ENCODE peak calls at places on chromosomes 16 and 17, in five cellular contexts. One of them, this sample, is unnamed.

GRCh38 chr17:21194688-21195087 is 19.3 kb downstream of the TMEM11 start:
- DNase-seq in activated CD8-positive, alpha-beta memory T cell treated with anti-CD3 and anti-CD28 coated beads, Interleukin-2, amount 50 U/mL, for 4 hours: no peak
- DNase-seq in NCI-H345: peak; percentile 26
- DNase-seq in activated CD8-positive, alpha-beta T cell treated with anti-CD3 and anti-CD28 coated beads for 36 hours: no peak
- DNase-seq in fibroblast of the conjunctiva: peak; percentile 68
- DNase-seq in this sample: no peak

GRCh38 chr16:78310990-78311561 is 211.6 kb downstream of the WWOX start:
- DNase-seq in activated CD8-positive, alpha-beta memory T cell treated with anti-CD3 and anti-CD28 coated beads, Interleukin-2, amount 50 U/mL, for 4 hours: no peak
- DNase-seq in NCI-H345: no peak
- DNase-seq in activated CD8-positive, alpha-beta T cell treated with anti-CD3 and anti-CD28 coated beads for 36 hours: peak; percentile 24
- DNase-seq in fibroblast of the conjunctiva: no peak
- DNase-seq in this sample: no peak

GRCh38 chr17:35368086-35368824 is 5.2 kb downstream of the SLFN11 start:
- DNase-seq in activated CD8-positive, alpha-beta memory T cell treated with anti-CD3 and anti-CD28 coated beads, Interleukin-2, amount 50 U/mL, for 4 hours: no peak
- DNase-seq in NCI-H345: no peak
- DNase-seq in activated CD8-positive, alpha-beta T cell treated with anti-CD3 and anti-CD28 coated beads for 36 hours: peak; percentile 47
- DNase-seq in fibroblast of the conjunctiva: no peak
- DNase-seq in this sample: peak; percentile 87

GRCh38 chr16:84411768-84412167 is 43.4 kb downstream of the ATP2C2 start:
- DNase-seq in activated CD8-positive, alpha-beta memory T cell treated with anti-CD3 and anti-CD28 coated beads, Interleukin-2, amount 50 U/mL, for 4 hours: no peak
- DNase-seq in NCI-H345: no peak
- DNase-seq in activated CD8-positive, alpha-beta T cell treated with anti-CD3 and anti-CD28 coated beads for 36 hours: no peak
- DNase-seq in fibroblast of the conjunctiva: no peak
- DNase-seq in this sample: no peak

GRCh38 chr16:70592106-70592571 is 54.2 kb upstream of the IL34 start:
- DNase-seq in activated CD8-positive, alpha-beta memory T cell treated with anti-CD3 and anti-CD28 coated beads, Interleukin-2, amount 50 U/mL, for 4 hours: no peak
- DNase-seq in NCI-H345: no peak
- DNase-seq in activated CD8-positive, alpha-beta T cell treated with anti-CD3 and anti-CD28 coated beads for 36 hours: no peak
- DNase-seq in fibroblast of the conjunctiva: no peak
- DNase-seq in this sample: no peak

GRCh38 chr16:55499951-55500350 is 8.9 kb upstream of the LPCAT2 start:
- DNase-seq in activated CD8-positive, alpha-beta memory T cell treated with anti-CD3 and anti-CD28 coated beads, Interleukin-2, amount 50 U/mL, for 4 hours: no peak
- DNase-seq in NCI-H345: no peak
- DNase-seq in activated CD8-positive, alpha-beta T cell treated with anti-CD3 and anti-CD28 coated beads for 36 hours: peak; percentile 52
- DNase-seq in fibroblast of the conjunctiva: peak; percentile 62
- DNase-seq in this sample: no peak

GRCh38 chr17:58960068-58960467 is 146.6 kb downstream of the TRIM37 start:
- DNase-seq in activated CD8-positive, alpha-beta memory T cell treated with anti-CD3 and anti-CD28 coated beads, Interleukin-2, amount 50 U/mL, for 4 hours: no peak
- DNase-seq in NCI-H345: peak; percentile 62
- DNase-seq in activated CD8-positive, alpha-beta T cell treated with anti-CD3 and anti-CD28 coated beads for 36 hours: no peak
- DNase-seq in fibroblast of the conjunctiva: peak; percentile 26
- DNase-seq in this sample: peak; percentile 61

GRCh38 chr16:85905110-85906095 is 6.4 kb downstream of the IRF8 start:
- DNase-seq in activated CD8-positive, alpha-beta memory T cell treated with anti-CD3 and anti-CD28 coated beads, Interleukin-2, amount 50 U/mL, for 4 hours: no peak
- DNase-seq in NCI-H345: no peak
- DNase-seq in activated CD8-positive, alpha-beta T cell treated with anti-CD3 and anti-CD28 coated beads for 36 hours: no peak
- DNase-seq in fibroblast of the conjunctiva: no peak
- DNase-seq in this sample: no peak

GRCh38 chr16:57264381-57264780 is 19.3 kb downstream of the ARL2BP start:
- DNase-seq in activated CD8-positive, alpha-beta memory T cell treated with anti-CD3 and anti-CD28 coated beads, Interleukin-2, amount 50 U/mL, for 4 hours: no peak
- DNase-seq in NCI-H345: no peak
- DNase-seq in activated CD8-positive, alpha-beta T cell treated with anti-CD3 and anti-CD28 coated beads for 36 hours: no peak
- DNase-seq in fibroblast of the conjunctiva: no peak
- DNase-seq in this sample: no peak

GRCh38 chr17:82282239-82283207 is 9.0 kb upstream of the CSNK1D start:
- DNase-seq in activated CD8-positive, alpha-beta memory T cell treated with anti-CD3 and anti-CD28 coated beads, Interleukin-2, amount 50 U/mL, for 4 hours: no peak
- DNase-seq in NCI-H345: no peak
- DNase-seq in activated CD8-positive, alpha-beta T cell treated with anti-CD3 and anti-CD28 coated beads for 36 hours: no peak
- DNase-seq in fibroblast of the conjunctiva: no peak
- DNase-seq in this sample: no peak

GRCh38 chr16:75483222-75483621 is 12.0 kb downstream of the CHST6 start:
- DNase-seq in activated CD8-positive, alpha-beta memory T cell treated with anti-CD3 and anti-CD28 coated beads, Interleukin-2, amount 50 U/mL, for 4 hours: no peak
- DNase-seq in NCI-H345: no peak
- DNase-seq in activated CD8-positive, alpha-beta T cell treated with anti-CD3 and anti-CD28 coated beads for 36 hours: no peak
- DNase-seq in fibroblast of the conjunctiva: no peak
- DNase-seq in this sample: no peak

GRCh38 chr16:10080031-10080772 is 102.0 kb downstream of the GRIN2A start:
- DNase-seq in activated CD8-positive, alpha-beta memory T cell treated with anti-CD3 and anti-CD28 coated beads, Interleukin-2, amount 50 U/mL, for 4 hours: no peak
- DNase-seq in NCI-H345: no peak
- DNase-seq in activated CD8-positive, alpha-beta T cell treated with anti-CD3 and anti-CD28 coated beads for 36 hours: no peak
- DNase-seq in fibroblast of the conjunctiva: peak; percentile 59
- DNase-seq in this sample: no peak